ENCODE peak calls at places on chromosomes 5 and 9, in seven cellular contexts. V is H1, K is HCT116, Q is K562, L is GM12878, C is SK-N-SH, T is HepG2. M is an unnamed sample.

GRCh38 chr5:55904152-55904551 is 53.0 kb downstream of the IL31RA start:
- DNase-seq in V (no peak), K (no peak), Q (no peak), L (no peak), C (no peak), T (no peak), M (no peak)

GRCh38 chr5:138698713-138699112 is 54.5 kb upstream of the CTNNA1 start:
- DNase-seq in V (no peak), K (no peak), Q (no peak), L (no peak), C (no peak), T (no peak), M (no peak)

GRCh38 chr9:132116583-132116982 is 36.9 kb upstream of the MED27 start:
- DNase-seq in V (no peak), K (no peak), Q (no peak), L (no peak), C (no peak), T (no peak), M (no peak)

GRCh38 chr5:151151793-151152192 is 5.8 kb downstream of the ANXA6 start:
- DNase-seq in V (no peak), K (no peak), Q (no peak), L (peak; percentile 61), C (no peak), T (no peak), M (no peak)

GRCh38 chr9:95171001-95171400 is 146.5 kb downstream of the FANCC start:
- DNase-seq in V (no peak), K (no peak), Q (peak; percentile 45), L (peak; percentile 13), C (no peak), T (no peak), M (no peak)

GRCh38 chr5:143418140-143418866 is 14.8 kb upstream of the NR3C1 start:
- DNase-seq in V (no peak), K (no peak), Q (no peak), L (no peak), C (no peak), T (peak; percentile 18), M (no peak)

GRCh38 chr5:219492-219891 is 1.4 kb downstream of the SDHA start:
- DNase-seq in V (no peak), K (no peak), Q (peak; percentile 32), L (no peak), C (no peak), T (no peak), M (no peak)

GRCh38 chr9:138022121-138022741 is 144.6 kb downstream of the CACNA1B start:
- DNase-seq in V (peak; percentile 70), K (peak; percentile 40), Q (peak; percentile 28), L (no peak), C (peak; percentile 22), T (no peak), M (peak; percentile 18)

GRCh38 chr5:135944564-135944963 is 10.2 kb downstream of the LECT2 start:
- DNase-seq in V (no peak), K (no peak), Q (no peak), L (no peak), C (no peak), T (no peak), M (no peak)

GRCh38 chr5:141951341-141951781 is 6.6 kb downstream of the PCDH12 start:
- DNase-seq in V (peak; percentile 50), K (no peak), Q (peak; percentile 43), L (no peak), C (peak; percentile 63), T (no peak), M (no peak)

GRCh38 chr5:176737001-176737745 is 73.2 kb upstream of the UNC5A start:
- DNase-seq in V (no peak), K (no peak), Q (no peak), L (no peak), C (peak; percentile 72), T (no peak), M (no peak)

GRCh38 chr5:75465480-75465879 is 45.9 kb downstream of the CERT1 start:
- DNase-seq in V (no peak), K (no peak), Q (no peak), L (no peak), C (no peak), T (no peak), M (no peak)

GRCh38 chr9:76166436-76166959 is 227.7 kb downstream of the RFK start:
- DNase-seq in V (no peak), K (no peak), Q (no peak), L (no peak), C (no peak), T (no peak), M (no peak)

GRCh38 chr9:99666571-99666970 is 155.1 kb upstream of the NR4A3 start:
- DNase-seq in V (no peak), K (no peak), Q (no peak), L (peak; percentile 16), C (peak; percentile 10), T (no peak), M (no peak)

GRCh38 chr5:28766565-28767158 is 1728.3 kb upstream of the CDH9 start:
- DNase-seq in V (no peak), K (peak; percentile 16), Q (peak; percentile 52), L (no peak), C (peak; percentile 1), T (peak; percentile 18), M (peak; percentile 13)

DNA sequence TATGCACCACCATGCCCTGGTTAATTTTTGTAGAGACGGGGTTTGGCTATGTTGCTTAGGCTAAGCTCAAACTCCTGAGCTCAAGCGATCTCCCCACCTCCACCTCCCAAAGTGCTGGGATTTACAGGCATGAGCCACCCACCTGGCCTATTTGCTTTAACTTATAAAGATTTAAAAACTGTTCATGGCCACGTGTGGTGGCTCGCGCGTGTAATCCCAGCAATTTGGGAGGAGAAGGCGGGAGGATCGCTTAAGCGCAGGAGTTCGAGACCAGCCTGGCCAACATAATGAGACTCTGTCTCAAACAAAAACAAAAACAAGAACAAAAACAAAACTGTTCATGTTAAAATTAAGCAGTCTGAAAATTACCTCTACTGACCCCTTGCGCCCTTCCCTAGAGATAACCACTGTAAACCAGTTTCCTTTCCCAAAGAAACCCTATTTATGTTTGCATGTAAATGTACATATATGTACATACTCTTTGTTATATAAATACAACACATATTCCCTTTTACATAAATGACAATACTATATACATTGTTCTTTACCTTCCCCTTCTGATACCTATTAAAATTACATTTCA is 1.5 kb downstream of the AK6 start:
- DNase-seq in V (no peak), K (no peak), Q (peak; percentile 37), L (no peak), C (no peak), T (no peak), M (no peak)
- TF ChIP-seq YY1 in V (no peak), K (no peak), Q (no peak), L (no peak), C (no peak), T (no peak), M (no peak)

GRCh38 chr9:27413507-27414214 is 110.4 kb upstream of the IFNK start:
- DNase-seq in V (no peak), K (no peak), Q (no peak), L (no peak), C (no peak), T (no peak), M (no peak)

GRCh38 chr9:27412081-27412480 is 112.0 kb upstream of the IFNK start:
- DNase-seq in V (no peak), K (no peak), Q (no peak), L (no peak), C (no peak), T (no peak), M (no peak)

GRCh38 chr9:27414215-27414731 is 109.8 kb upstream of the IFNK start:
- DNase-seq in V (no peak), K (no peak), Q (peak; percentile 49), L (no peak), C (no peak), T (no peak), M (no peak)

GRCh38 chr9:27408523-27408922 is 111.6 kb upstream of the EQTN start:
- DNase-seq in V (no peak), K (no peak), Q (no peak), L (no peak), C (no peak), T (no peak), M (no peak)

GRCh38 chr9:27412963-27413362 is 111.1 kb upstream of the IFNK start:
- DNase-seq in V (no peak), K (no peak), Q (no peak), L (no peak), C (no peak), T (no peak), M (no peak)
- H3K4me3 ChIP-seq in V (no peak overlapping the region), K (no peak overlapping the region), Q (no peak overlapping the region), L (no peak overlapping the region), C (no peak overlapping the region), T (no peak overlapping the region), M (no peak overlapping the region)

GRCh38 chr9:121301881-121302286 is 33.9 kb downstream of the GSN start:
- DNase-seq in V (no peak), K (no peak), Q (no peak), L (no peak), C (no peak), T (no peak), M (no peak)
- TF ChIP-seq YY1 in V (no peak), K (no peak), Q (no peak), L (no peak), C (no peak), T (no peak), M (no peak)

GRCh38 chr5:99033014-99033931 is 104.5 kb upstream of the CHD1 start:
- DNase-seq in V (no peak), K (no peak), Q (peak; percentile 27), L (no peak), C (no peak), T (no peak), M (no peak)

GRCh38 chr5:99034336-99034735 is 105.5 kb upstream of the CHD1 start:
- DNase-seq in V (no peak), K (no peak), Q (peak; percentile 65), L (no peak), C (no peak), T (no peak), M (no peak)

GRCh38 chr5:99029172-99029571 is 100.4 kb upstream of the CHD1 start:
- DNase-seq in V (no peak), K (no peak), Q (no peak), L (no peak), C (no peak), T (no peak), M (no peak)

GRCh38 chr5:99030871-99031440 is 102.1 kb upstream of the CHD1 start:
- DNase-seq in V (no peak), K (no peak), Q (no peak), L (no peak), C (no peak), T (no peak), M (no peak)

GRCh38 chr5:99032234-99033013 is 103.6 kb upstream of the CHD1 start:
- DNase-seq in V (no peak), K (peak; percentile 56), Q (peak; percentile 84), L (no peak), C (peak; percentile 46), T (peak; percentile 74), M (peak; percentile 38)
- H3K4me3 ChIP-seq in V (no peak overlapping the region), K (no peak overlapping the region), Q (no peak overlapping the region), L (peak overlapping the region; percentile 33), C (no peak overlapping the region), T (peak overlapping the region; percentile 63), M (no peak overlapping the region)

GRCh38 chr5:132012385-132013005 is 1.0 kb upstream of the ACSL6 start:
- DNase-seq in V (no peak), K (no peak), Q (peak; percentile 63), L (no peak), C (no peak), T (peak; percentile 51), M (no peak)
- TF ChIP-seq YY1 in V (no peak), K (no peak), Q (no peak), L (no peak), C (no peak), T (no peak), M (no peak)

M was measured in NT2/D1.